ENCODE peak calls at places on chromosome 1, in nine cellular contexts. One of them, this sample, is unnamed.

GRCh38 chr1:52913537-52913936 is 8.0 kb downstream of the ECHDC2 start:
- DNase-seq in astrocyte of the spinal cord: no peak
- DNase-seq in tibial nerve: no peak
- DNase-seq in GM12864: no peak
- DNase-seq in AG04450: no peak
- DNase-seq in fibroblast of pulmonary artery: no peak
- DNase-seq in SJSA1: no peak
- DNase-seq in adipocyte: no peak
- DNase-seq in CD4-positive, alpha-beta memory T cell: no peak
- DNase-seq in this sample: no peak

GRCh38 chr1:247496581-247497285 is 38.8 kb upstream of the OR2B11 start:
- DNase-seq in astrocyte of the spinal cord: no peak
- DNase-seq in tibial nerve: no peak
- DNase-seq in GM12864: no peak
- DNase-seq in AG04450: no peak
- DNase-seq in fibroblast of pulmonary artery: no peak
- DNase-seq in SJSA1: no peak
- DNase-seq in adipocyte: no peak
- DNase-seq in CD4-positive, alpha-beta memory T cell: no peak
- DNase-seq in this sample: no peak

GRCh38 chr1:186304982-186305949 is 69.8 kb downstream of the TPR start:
- DNase-seq in astrocyte of the spinal cord: peak
- DNase-seq in tibial nerve: no peak
- DNase-seq in GM12864: no peak
- DNase-seq in AG04450: no peak
- DNase-seq in fibroblast of pulmonary artery: peak
- DNase-seq in SJSA1: no peak
- DNase-seq in adipocyte: peak
- DNase-seq in CD4-positive, alpha-beta memory T cell: no peak
- DNase-seq in this sample: peak

GRCh38 chr1:57796609-57797008 is 372.7 kb upstream of the DAB1 start:
- DNase-seq in astrocyte of the spinal cord: peak
- DNase-seq in tibial nerve: no peak
- DNase-seq in GM12864: no peak
- DNase-seq in AG04450: no peak
- DNase-seq in fibroblast of pulmonary artery: peak
- DNase-seq in SJSA1: no peak
- DNase-seq in adipocyte: no peak
- DNase-seq in CD4-positive, alpha-beta memory T cell: no peak
- DNase-seq in this sample: no peak

GRCh38 chr1:54361342-54361741 is 44.9 kb downstream of the SSBP3 start:
- DNase-seq in astrocyte of the spinal cord: no peak
- DNase-seq in tibial nerve: peak
- DNase-seq in GM12864: no peak
- DNase-seq in AG04450: no peak
- DNase-seq in fibroblast of pulmonary artery: no peak
- DNase-seq in SJSA1: no peak
- DNase-seq in adipocyte: no peak
- DNase-seq in CD4-positive, alpha-beta memory T cell: no peak
- DNase-seq in this sample: no peak

GRCh38 chr1:219385786-219386427 is 212.2 kb downstream of the LYPLAL1 start:
- DNase-seq in astrocyte of the spinal cord: peak
- DNase-seq in tibial nerve: peak
- DNase-seq in GM12864: peak
- DNase-seq in AG04450: no peak
- DNase-seq in fibroblast of pulmonary artery: peak
- DNase-seq in SJSA1: peak
- DNase-seq in adipocyte: peak
- DNase-seq in CD4-positive, alpha-beta memory T cell: no peak
- DNase-seq in this sample: peak

GRCh38 chr1:64183985-64184440 is 19.4 kb upstream of the UBE2U start:
- DNase-seq in astrocyte of the spinal cord: peak
- DNase-seq in tibial nerve: no peak
- DNase-seq in GM12864: no peak
- DNase-seq in AG04450: no peak
- DNase-seq in fibroblast of pulmonary artery: peak
- DNase-seq in SJSA1: no peak
- DNase-seq in adipocyte: peak
- DNase-seq in CD4-positive, alpha-beta memory T cell: no peak
- DNase-seq in this sample: no peak

GRCh38 chr1:230350208-230350921 is 75.8 kb downstream of the PGBD5 start:
- DNase-seq in astrocyte of the spinal cord: no peak
- DNase-seq in tibial nerve: no peak
- DNase-seq in GM12864: no peak
- DNase-seq in AG04450: no peak
- DNase-seq in fibroblast of pulmonary artery: no peak
- DNase-seq in SJSA1: no peak
- DNase-seq in adipocyte: peak
- DNase-seq in CD4-positive, alpha-beta memory T cell: no peak
- DNase-seq in this sample: no peak

GRCh38 chr1:232519186-232519585 is 110.7 kb downstream of the SIPA1L2 start:
- DNase-seq in astrocyte of the spinal cord: no peak
- DNase-seq in tibial nerve: no peak
- DNase-seq in GM12864: no peak
- DNase-seq in AG04450: no peak
- DNase-seq in fibroblast of pulmonary artery: no peak
- DNase-seq in SJSA1: no peak
- DNase-seq in adipocyte: no peak
- DNase-seq in CD4-positive, alpha-beta memory T cell: no peak
- DNase-seq in this sample: no peak

GRCh38 chr1:8133657-8134430 is 107.7 kb upstream of the ERRFI1 start:
- DNase-seq in astrocyte of the spinal cord: peak
- DNase-seq in tibial nerve: peak
- DNase-seq in GM12864: no peak
- DNase-seq in AG04450: peak
- DNase-seq in fibroblast of pulmonary artery: peak
- DNase-seq in SJSA1: peak
- DNase-seq in adipocyte: peak
- DNase-seq in CD4-positive, alpha-beta memory T cell: no peak
- DNase-seq in this sample: no peak

DNA sequence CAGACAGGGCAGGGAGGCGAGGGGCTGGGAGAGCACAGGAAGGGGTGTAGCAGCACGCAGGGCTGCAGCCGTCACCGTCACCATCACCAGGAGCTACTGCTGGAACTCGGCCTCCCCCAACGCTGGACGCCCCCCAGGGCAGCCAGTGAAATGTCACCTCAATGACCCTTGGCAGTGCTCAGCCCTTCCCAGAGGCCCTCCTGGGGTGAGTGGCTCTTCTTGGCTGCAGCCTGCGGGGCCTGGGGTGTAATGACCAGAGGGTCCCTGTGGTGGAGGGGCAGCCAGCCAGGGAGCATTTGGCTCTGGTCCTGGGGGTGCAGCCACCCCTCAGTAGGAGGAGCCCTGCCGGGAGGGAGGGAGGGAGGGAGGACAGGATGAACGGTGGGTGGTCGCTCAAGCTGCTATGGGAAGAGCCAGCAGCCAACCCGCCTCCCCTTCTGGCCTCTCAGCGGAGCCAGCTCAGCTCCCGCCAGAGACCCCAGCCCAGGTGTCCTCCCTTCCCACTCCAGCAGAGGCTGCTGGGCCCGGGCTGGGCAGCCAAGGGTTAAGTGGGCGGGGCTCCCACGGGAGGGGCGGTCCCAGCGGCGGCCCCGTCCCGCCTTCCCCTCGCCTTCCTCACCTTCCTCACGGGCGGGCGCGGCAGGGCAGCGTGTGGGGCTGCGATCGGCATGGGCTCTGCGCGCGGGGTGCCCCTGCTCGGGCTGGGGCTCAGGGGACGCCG is 9.1 kb upstream of the PLCH2 start:
- DNase-seq in astrocyte of the spinal cord: no peak
- DNase-seq in tibial nerve: no peak
- DNase-seq in GM12864: no peak
- DNase-seq in AG04450: no peak
- DNase-seq in fibroblast of pulmonary artery: no peak
- DNase-seq in SJSA1: no peak
- DNase-seq in adipocyte: no peak
- DNase-seq in CD4-positive, alpha-beta memory T cell: no peak
- DNase-seq in this sample: no peak
- H3K4me3 ChIP-seq in astrocyte of the spinal cord: no peak
- H3K4me3 ChIP-seq in tibial nerve: no peak
- H3K4me3 ChIP-seq in GM12864: no peak
- H3K4me3 ChIP-seq in AG04450: no peak
- H3K4me3 ChIP-seq in fibroblast of pulmonary artery: no peak
- H3K4me3 ChIP-seq in SJSA1: no peak
- H3K4me3 ChIP-seq in adipocyte: no peak
- H3K4me3 ChIP-seq in CD4-positive, alpha-beta memory T cell: no peak
- H3K4me3 ChIP-seq in this sample: no peak

GRCh38 chr1:155890251-155890650 is 20.9 kb downstream of the RIT1 start:
- DNase-seq in astrocyte of the spinal cord: no peak
- DNase-seq in tibial nerve: no peak
- DNase-seq in GM12864: no peak
- DNase-seq in AG04450: no peak
- DNase-seq in fibroblast of pulmonary artery: no peak
- DNase-seq in SJSA1: no peak
- DNase-seq in adipocyte: no peak
- DNase-seq in CD4-positive, alpha-beta memory T cell: no peak
- DNase-seq in this sample: no peak

GRCh38 chr1:155892801-155893200 is 18.3 kb downstream of the RIT1 start:
- DNase-seq in astrocyte of the spinal cord: peak
- DNase-seq in tibial nerve: no peak
- DNase-seq in GM12864: no peak
- DNase-seq in AG04450: peak
- DNase-seq in fibroblast of pulmonary artery: peak
- DNase-seq in SJSA1: peak
- DNase-seq in adipocyte: peak
- DNase-seq in CD4-positive, alpha-beta memory T cell: no peak
- DNase-seq in this sample: no peak

GRCh38 chr1:155889566-155889965 is 21.6 kb downstream of the RIT1 start:
- DNase-seq in astrocyte of the spinal cord: peak
- DNase-seq in tibial nerve: no peak
- DNase-seq in GM12864: no peak
- DNase-seq in AG04450: no peak
- DNase-seq in fibroblast of pulmonary artery: peak
- DNase-seq in SJSA1: no peak
- DNase-seq in adipocyte: peak
- DNase-seq in CD4-positive, alpha-beta memory T cell: no peak
- DNase-seq in this sample: no peak

GRCh38 chr1:155897746-155898145 is 13.4 kb downstream of the RIT1 start:
- DNase-seq in astrocyte of the spinal cord: no peak
- DNase-seq in tibial nerve: no peak
- DNase-seq in GM12864: no peak
- DNase-seq in AG04450: no peak
- DNase-seq in fibroblast of pulmonary artery: no peak
- DNase-seq in SJSA1: no peak
- DNase-seq in adipocyte: peak
- DNase-seq in CD4-positive, alpha-beta memory T cell: no peak
- DNase-seq in this sample: no peak

DNA sequence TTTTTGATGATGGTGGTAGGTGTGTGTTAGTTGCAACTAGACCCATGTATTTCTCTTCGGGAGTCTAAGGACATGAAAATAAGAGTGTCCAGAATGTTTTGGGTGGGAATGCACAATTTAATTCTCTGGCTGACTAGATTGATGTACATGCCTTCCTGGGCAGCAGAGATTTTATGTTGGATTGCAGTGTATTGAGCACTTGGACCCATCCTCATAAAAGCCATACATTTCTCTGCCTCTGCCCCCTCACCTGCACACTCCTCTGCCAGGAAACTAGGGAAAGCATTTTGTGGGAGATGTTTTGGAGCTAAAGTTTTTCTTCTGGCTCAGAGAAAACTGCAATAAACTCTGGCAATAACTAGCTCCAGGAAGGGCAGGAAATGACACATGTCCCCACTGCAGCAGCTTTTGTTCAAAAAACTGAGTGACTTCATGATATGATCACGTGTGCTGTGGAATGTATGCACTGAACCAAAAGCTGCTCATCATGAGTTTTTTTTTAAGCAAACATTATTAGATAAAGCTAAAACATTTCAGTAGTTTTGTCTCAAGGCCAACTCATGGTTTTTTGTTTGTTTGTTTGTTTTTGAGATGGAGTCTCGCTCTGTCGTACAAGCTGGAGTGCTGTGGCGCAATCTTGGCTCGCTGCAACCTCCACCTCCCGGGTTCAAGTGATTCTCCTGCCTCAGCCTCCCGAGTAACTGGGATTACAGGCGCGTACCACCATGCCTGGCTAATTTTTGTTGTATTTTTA is 17.6 kb downstream of the RIT1 start:
- DNase-seq in astrocyte of the spinal cord: peak
- DNase-seq in tibial nerve: no peak
- DNase-seq in GM12864: no peak
- DNase-seq in AG04450: peak
- DNase-seq in fibroblast of pulmonary artery: peak
- DNase-seq in SJSA1: peak
- DNase-seq in adipocyte: peak
- DNase-seq in CD4-positive, alpha-beta memory T cell: peak
- DNase-seq in this sample: peak
- H3K4me3 ChIP-seq in astrocyte of the spinal cord: no peak
- H3K4me3 ChIP-seq in tibial nerve: no peak
- H3K4me3 ChIP-seq in GM12864: no peak
- H3K4me3 ChIP-seq in AG04450: no peak
- H3K4me3 ChIP-seq in fibroblast of pulmonary artery: no peak
- H3K4me3 ChIP-seq in SJSA1: peak
- H3K4me3 ChIP-seq in adipocyte: peak
- H3K4me3 ChIP-seq in CD4-positive, alpha-beta memory T cell: no peak
- H3K4me3 ChIP-seq in this sample: no peak

DNA sequence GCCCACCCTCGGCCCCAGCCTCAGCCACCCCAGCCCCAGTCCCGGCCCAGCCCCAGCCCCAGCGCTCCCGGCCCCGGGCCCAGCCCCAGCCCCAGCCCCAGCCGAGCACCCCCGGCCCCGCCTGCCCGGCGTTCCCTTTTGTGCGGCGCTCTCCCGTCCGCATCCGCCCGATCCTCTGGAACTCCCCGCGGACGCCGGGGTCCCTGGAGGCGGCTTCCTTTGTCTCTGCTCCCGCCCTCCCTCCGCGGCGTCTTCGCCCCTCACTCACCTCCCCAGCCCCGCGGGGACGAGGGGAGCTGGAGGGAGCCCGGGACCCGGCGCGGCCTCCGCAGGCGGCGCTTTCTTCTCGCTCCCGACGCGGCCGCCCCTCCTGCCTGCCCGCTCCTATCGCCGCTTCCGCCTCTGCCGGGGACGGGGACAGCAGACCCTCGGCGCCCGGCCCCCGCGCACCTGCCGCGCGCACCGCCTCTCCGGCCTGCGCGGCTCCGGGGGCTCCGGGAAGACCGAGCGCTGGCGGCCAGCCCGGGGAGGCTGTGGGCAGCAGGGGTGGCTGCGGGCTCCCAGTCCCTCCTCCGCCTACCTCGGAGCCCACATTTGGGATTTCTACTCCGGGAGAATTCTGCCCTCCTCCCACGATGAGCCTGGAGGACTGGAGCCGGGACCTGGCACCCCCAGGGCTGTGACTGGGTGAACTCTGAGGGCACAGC is 14.0 kb downstream of the AGRN start:
- DNase-seq in astrocyte of the spinal cord: no peak
- DNase-seq in tibial nerve: no peak
- DNase-seq in GM12864: no peak
- DNase-seq in AG04450: no peak
- DNase-seq in fibroblast of pulmonary artery: no peak
- DNase-seq in SJSA1: no peak
- DNase-seq in adipocyte: peak
- DNase-seq in CD4-positive, alpha-beta memory T cell: no peak
- DNase-seq in this sample: no peak
- H3K4me3 ChIP-seq in astrocyte of the spinal cord: no peak
- H3K4me3 ChIP-seq in tibial nerve: no peak
- H3K4me3 ChIP-seq in GM12864: peak
- H3K4me3 ChIP-seq in AG04450: no peak
- H3K4me3 ChIP-seq in fibroblast of pulmonary artery: peak
- H3K4me3 ChIP-seq in SJSA1: no peak
- H3K4me3 ChIP-seq in adipocyte: no peak
- H3K4me3 ChIP-seq in CD4-positive, alpha-beta memory T cell: no peak
- H3K4me3 ChIP-seq in this sample: peak

GRCh38 chr1:172704003-172704402 is 45.1 kb downstream of the FASLG start:
- DNase-seq in astrocyte of the spinal cord: no peak
- DNase-seq in tibial nerve: no peak
- DNase-seq in GM12864: no peak
- DNase-seq in AG04450: no peak
- DNase-seq in fibroblast of pulmonary artery: no peak
- DNase-seq in SJSA1: no peak
- DNase-seq in adipocyte: no peak
- DNase-seq in CD4-positive, alpha-beta memory T cell: no peak
- DNase-seq in this sample: peak
- H3K4me3 ChIP-seq in astrocyte of the spinal cord: no peak
- H3K4me3 ChIP-seq in tibial nerve: no peak
- H3K4me3 ChIP-seq in GM12864: no peak
- H3K4me3 ChIP-seq in AG04450: no peak
- H3K4me3 ChIP-seq in fibroblast of pulmonary artery: no peak
- H3K4me3 ChIP-seq in SJSA1: no peak
- H3K4me3 ChIP-seq in adipocyte: no peak
- H3K4me3 ChIP-seq in CD4-positive, alpha-beta memory T cell: no peak
- H3K4me3 ChIP-seq in this sample: no peak